ENCODE peak calls at places on chromosomes 5 and 9, in eight cellular contexts. O is left ventricle myocardium inferior, S is BJ, Z is AG09309, C is H9, Y is body of pancreas, L is neural crest cell, R is sigmoid colon. J is an unnamed sample.

GRCh38 chr5:8413975-8414374 is 545.0 kb downstream of the MTRR start:
- DNase-seq in O (no peak), S (no peak), Z (no peak), C (no peak), Y (no peak), L (no peak), R (no peak), J (no peak)

GRCh38 chr5:170348069-170348702 is 41.0 kb downstream of the KCNMB1 start:
- DNase-seq in O (no peak), S (no peak), Z (no peak), C (no peak), Y (no peak), L (no peak), R (peak), J (no peak)

GRCh38 chr5:75466317-75466716 is 45.1 kb downstream of the CERT1 start:
- DNase-seq in O (no peak), S (no peak), Z (no peak), C (no peak), Y (no peak), L (no peak), R (no peak), J (no peak)

GRCh38 chr5:29518176-29518575 is 1675.3 kb upstream of the CDH6 start:
- DNase-seq in O (no peak), S (no peak), Z (no peak), C (no peak), Y (no peak), L (no peak), R (no peak), J (no peak)

GRCh38 chr5:33829430-33829829 is 62.4 kb downstream of the ADAMTS12 start:
- DNase-seq in O (no peak), S (no peak), Z (no peak), C (no peak), Y (no peak), L (no peak), R (no peak), J (no peak)

GRCh38 chr9:132857601-132858342 is 20.3 kb downstream of the AK8 start:
- DNase-seq in O (peak), S (no peak), Z (no peak), C (peak), Y (no peak), L (no peak), R (peak), J (no peak)

GRCh38 chr9:34580358-34580757 is 9.2 kb downstream of the CNTFR start:
- DNase-seq in O (no peak), S (no peak), Z (no peak), C (no peak), Y (no peak), L (peak), R (no peak), J (no peak)

GRCh38 chr5:163976691-163977090 is 471.3 kb downstream of the MAT2B start:
- DNase-seq in O (no peak), S (no peak), Z (no peak), C (no peak), Y (no peak), L (no peak), R (no peak), J (no peak)

GRCh38 chr9:115167175-115167574 is 49.2 kb upstream of the TNC start:
- DNase-seq in O (no peak), S (peak), Z (no peak), C (no peak), Y (no peak), L (no peak), R (no peak), J (no peak)

GRCh38 chr5:132070460-132071337 is 2.9 kb upstream of the CSF2 start:
- DNase-seq in O (no peak), S (no peak), Z (no peak), C (no peak), Y (no peak), L (no peak), R (no peak), J (no peak)

GRCh38 chr5:58231041-58231440 is 228.8 kb downstream of the PLK2 start:
- DNase-seq in O (no peak), S (no peak), Z (no peak), C (no peak), Y (no peak), L (no peak), R (no peak), J (no peak)

GRCh38 chr5:172659909-172660628 is 19.0 kb downstream of the NEURL1B start:
- DNase-seq in O (peak), S (peak), Z (peak), C (peak), Y (peak), L (peak), R (peak), J (peak)

GRCh38 chr9:92749071-92749933 is 15.3 kb downstream of the BICD2 start:
- DNase-seq in O (no peak), S (no peak), Z (no peak), C (peak), Y (no peak), L (no peak), R (no peak), J (no peak)

GRCh38 chr9:21252727-21253547 is 13.1 kb upstream of the IFNA14 start:
- DNase-seq in O (peak), S (no peak), Z (no peak), C (no peak), Y (peak), L (no peak), R (no peak), J (no peak)

GRCh38 chr9:34654317-34655083 is 2.5 kb downstream of the IL11RA start:
- DNase-seq in O (peak), S (no peak), Z (peak), C (no peak), Y (peak), L (no peak), R (peak), J (no peak)

GRCh38 chr5:9621379-9621903 is 8.7 kb downstream of the TAS2R1 start:
- DNase-seq in O (no peak), S (peak), Z (peak), C (no peak), Y (no peak), L (no peak), R (no peak), J (no peak)

GRCh38 chr5:18375637-18376036 is 741.4 kb downstream of the TAF11L14 start:
- DNase-seq in O (no peak), S (no peak), Z (no peak), C (no peak), Y (no peak), L (no peak), R (no peak), J (no peak)

GRCh38 chr9:131433302-131433854 is 39.5 kb downstream of the PRRC2B start:
- DNase-seq in O (no peak), S (no peak), Z (no peak), C (no peak), Y (no peak), L (no peak), R (peak), J (no peak)

GRCh38 chr9:135501261-135502167 is 1.0 kb downstream of the MRPS2 start:
- DNase-seq in O (no peak), S (no peak), Z (no peak), C (peak), Y (peak), L (no peak), R (peak), J (no peak)

GRCh38 chr5:154937186-154937717 is 759 bp downstream of the GEMIN5 start:
- DNase-seq in O (no peak), S (no peak), Z (no peak), C (no peak), Y (no peak), L (no peak), R (no peak), J (no peak)

GRCh38 chr5:96226941-96227552 is 206.0 kb downstream of the PCSK1 start:
- DNase-seq in O (peak), S (peak), Z (peak), C (no peak), Y (peak), L (no peak), R (peak), J (no peak)

GRCh38 chr9:132207839-132208615 is 46.2 kb downstream of the NTNG2 start:
- DNase-seq in O (no peak), S (no peak), Z (no peak), C (peak), Y (no peak), L (no peak), R (no peak), J (no peak)

GRCh38 chr9:135073741-135074305 is 13.6 kb upstream of the OLFM1 start:
- DNase-seq in O (no peak), S (no peak), Z (no peak), C (peak), Y (no peak), L (no peak), R (peak), J (peak)

GRCh38 chr5:62138607-62139006 is 167.4 kb upstream of the KIF2A start:
- DNase-seq in O (no peak), S (no peak), Z (no peak), C (peak), Y (no peak), L (no peak), R (no peak), J (no peak)

GRCh38 chr5:157748740-157749461 is 5.4 kb downstream of the LSM11 start:
- DNase-seq in O (no peak), S (peak), Z (peak), C (no peak), Y (no peak), L (no peak), R (no peak), J (no peak)

GRCh38 chr9:708182-708555 is 133.3 kb upstream of the DMRT1 start:
- DNase-seq in O (no peak), S (no peak), Z (no peak), C (no peak), Y (no peak), L (no peak), R (no peak), J (no peak)

DNA sequence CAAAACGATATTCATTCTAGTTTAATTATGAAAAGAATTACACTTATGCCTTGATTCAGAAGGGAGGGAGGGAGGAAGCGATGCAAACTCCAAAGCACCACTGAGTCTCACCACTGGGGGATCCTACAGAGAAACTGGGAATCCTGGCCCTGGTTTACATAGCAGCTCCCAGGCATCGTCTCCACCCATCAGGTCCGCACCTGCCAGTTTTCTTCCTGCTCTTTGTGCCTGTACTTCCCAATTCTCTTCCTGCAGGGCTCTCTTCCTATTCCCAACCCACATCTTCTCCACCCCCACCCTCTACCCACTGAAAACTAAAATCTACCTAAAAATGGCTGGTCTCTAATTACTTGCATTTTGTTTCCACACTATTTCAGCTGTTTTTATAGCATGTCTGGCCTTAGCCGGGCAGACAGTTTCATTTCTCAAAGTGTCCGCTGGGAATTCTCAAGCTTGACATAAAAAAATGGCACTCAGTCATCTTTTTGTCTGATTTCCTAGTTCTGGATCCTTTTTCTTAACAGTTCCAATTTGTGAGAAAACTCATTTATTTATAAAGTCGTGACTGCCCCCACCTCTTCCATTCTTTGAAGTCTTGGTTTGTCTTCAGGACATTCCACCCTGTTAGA is 1.6 kb upstream of the TNIP1 start:
- DNase-seq in O (no peak), S (no peak), Z (no peak), C (peak), Y (no peak), L (no peak), R (no peak), J (no peak)
- TF ChIP-seq CTCF in O (peak), S (peak), Z (peak), C (peak), Y (no peak), L (peak), R (no peak), J (peak)

GRCh38 chr9:89919171-89919681 is 314.4 kb downstream of the GADD45G start:
- DNase-seq in O (peak), S (no peak), Z (no peak), C (peak), Y (peak), L (no peak), R (no peak), J (no peak)
- TF ChIP-seq CTCF in O (peak), S (no peak), Z (no peak), C (peak), Y (peak), L (no peak), R (no peak), J (no peak)

GRCh38 chr5:139658501-139658927 is 10.4 kb downstream of the CXXC5 start:
- DNase-seq in O (no peak), S (no peak), Z (no peak), C (no peak), Y (peak), L (no peak), R (no peak), J (no peak)
- TF ChIP-seq CTCF in O (peak), S (no peak), Z (peak), C (no peak), Y (no peak), L (no peak), R (no peak), J (no peak)

GRCh38 chr9:33227013-33227398 is 13.0 kb upstream of the SPINK4 start:
- DNase-seq in O (peak), S (no peak), Z (no peak), C (no peak), Y (peak), L (no peak), R (no peak), J (no peak)

GRCh38 chr9:33228606-33229005 is 11.4 kb upstream of the SPINK4 start:
- DNase-seq in O (no peak), S (no peak), Z (no peak), C (no peak), Y (no peak), L (no peak), R (no peak), J (no peak)

GRCh38 chr9:33227741-33228140 is 12.2 kb upstream of the SPINK4 start:
- DNase-seq in O (no peak), S (no peak), Z (no peak), C (no peak), Y (no peak), L (no peak), R (no peak), J (no peak)

GRCh38 chr9:33230756-33231691 is 8.9 kb upstream of the SPINK4 start:
- DNase-seq in O (no peak), S (no peak), Z (no peak), C (no peak), Y (no peak), L (no peak), R (no peak), J (no peak)

GRCh38 chr9:33229359-33230120 is 10.4 kb upstream of the SPINK4 start:
- DNase-seq in O (no peak), S (no peak), Z (no peak), C (peak), Y (peak), L (no peak), R (no peak), J (no peak)
- TF ChIP-seq CTCF in O (no peak), S (no peak), Z (no peak), C (peak), Y (no peak), L (no peak), R (no peak), J (no peak)